ENCODE peak calls at places on chromosomes 4 and X, in seven cellular contexts. A is ovary, J is GM23248, O is substantia nigra, U is PC-9, P is A673, C is prostate gland. L is an unnamed sample.
A peak's percentile ranks its signal among the peaks of the same experiment; 100 is the strongest.

GRCh38 chrX:54633641-54634040 is 103.6 kb downstream of the GNL3L start:
- DNase-seq in P (no peak), U (no peak), J (no peak), A (no peak), O (no peak), C (no peak), L (no peak)

GRCh38 chr4:113183032-113183573 is 133.7 kb downstream of the ANK2 start:
- DNase-seq in A (no peak), J (no peak), P (no peak), C (no peak), U (no peak), O (no peak), L (no peak)

GRCh38 chr4:40672528-40673522 is 43.2 kb upstream of the RBM47 start:
- DNase-seq in U (peak; percentile 70), A (no peak), O (peak; percentile 11), J (peak; percentile 93), P (peak; percentile 91), C (no peak), L (no peak)

GRCh38 chr4:152525878-152526277 is 10.0 kb downstream of the FBXW7 start:
- DNase-seq in A (no peak), O (no peak), U (no peak), P (no peak), J (no peak), C (no peak), L (no peak)

GRCh38 chrX:125137521-125137920 is 182.2 kb upstream of the TEX13C start:
- DNase-seq in P (no peak), U (no peak), O (no peak), A (no peak), J (no peak), C (no peak), L (no peak)

GRCh38 chrX:48532201-48532600 is 7.3 kb upstream of the TBC1D25 start:
- DNase-seq in O (no peak), C (no peak), U (no peak), J (no peak), P (no peak), A (no peak), L (no peak)

GRCh38 chr4:168557658-168558057 is 60.8 kb downstream of the PALLD start:
- DNase-seq in O (no peak), A (no peak), U (no peak), C (no peak), P (peak; percentile 17), J (no peak), L (no peak)

GRCh38 chr4:153535735-153536494 is 69.8 kb downstream of the TMEM131L start:
- DNase-seq in J (peak; percentile 45), O (no peak), P (no peak), C (no peak), U (no peak), A (no peak), L (no peak)

GRCh38 chr4:52837716-52838558 is 24.2 kb upstream of the RASL11B start:
- DNase-seq in U (peak; percentile 69), C (peak; percentile 54), J (peak; percentile 83), O (peak; percentile 34), A (no peak), P (no peak), L (no peak)

GRCh38 chr4:183645326-183645725 is 13.7 kb downstream of the RWDD4 start:
- DNase-seq in O (no peak), U (no peak), C (no peak), A (no peak), J (no peak), P (no peak), L (no peak)

GRCh38 chrX:136812286-136812685 is 31.6 kb upstream of the ARHGEF6 start:
- DNase-seq in J (peak; percentile 45), U (no peak), O (no peak), C (no peak), A (no peak), P (no peak), L (no peak)

GRCh38 chr4:53863163-53863562 is 201.2 kb downstream of the CHIC2 start:
- DNase-seq in C (no peak), O (no peak), P (no peak), J (peak; percentile 19), A (peak; percentile 21), U (no peak), L (peak; percentile 80)

GRCh38 chrX:70030242-70030823 is 19.4 kb downstream of the AWAT2 start:
- DNase-seq in A (no peak), U (peak; percentile 7), O (peak; percentile 26), C (peak; percentile 8), P (peak; percentile 75), J (peak; percentile 71), L (no peak)

GRCh38 chr4:4555916-4556315 is 14.1 kb upstream of the STX18 start:
- DNase-seq in J (peak; percentile 89), P (peak; percentile 22), O (no peak), C (no peak), U (peak; percentile 18), A (no peak), L (no peak)

GRCh38 chrX:153774576-153775292 is 6.1 kb upstream of the SRPK3 start:
- DNase-seq in J (no peak), U (no peak), C (no peak), O (no peak), A (no peak), P (no peak), L (peak; percentile 60)

GRCh38 chr4:47213971-47214370 is 182.6 kb downstream of the GABRB1 start:
- DNase-seq in A (no peak), O (peak; percentile 8), P (peak; percentile 56), C (no peak), J (peak; percentile 67), U (no peak), L (no peak)

GRCh38 chr4:63105839-63106238 is 1303.4 kb downstream of the TECRL start:
- DNase-seq in O (no peak), A (no peak), P (no peak), J (no peak), C (no peak), U (no peak), L (no peak)

DNA sequence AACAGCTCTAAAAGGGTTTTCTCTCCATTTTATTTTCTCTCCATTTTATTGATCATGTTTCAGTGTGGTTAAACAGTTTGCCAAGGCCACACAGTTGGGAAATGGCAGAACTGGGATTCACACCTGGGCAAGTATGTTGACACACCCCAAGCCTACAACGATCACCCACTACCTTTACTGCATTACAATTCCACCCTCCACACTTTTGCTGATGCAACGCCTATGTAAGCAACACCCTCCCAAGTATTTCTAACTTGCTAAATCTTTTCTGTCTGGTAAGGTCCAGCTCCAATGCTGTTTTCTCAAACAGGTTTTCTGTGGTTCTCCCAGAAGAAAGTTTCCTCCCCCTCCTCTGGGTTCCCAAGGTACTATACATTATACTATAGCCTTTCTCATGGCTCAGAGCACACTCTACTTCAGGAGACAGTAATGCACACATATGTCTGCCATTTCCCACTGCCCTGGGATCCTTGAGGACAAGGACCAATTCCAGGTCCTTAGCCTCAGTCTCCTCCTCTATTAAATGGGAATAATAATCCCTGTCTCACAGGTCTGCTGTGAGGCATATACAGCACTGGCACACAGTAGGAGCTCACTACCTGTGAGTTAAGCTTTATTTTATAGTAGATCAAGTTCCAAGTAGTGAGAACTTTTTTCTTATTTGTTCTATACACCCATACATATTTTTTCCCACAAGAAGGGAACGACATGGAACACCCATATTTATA is 27.9 kb downstream of the IQSEC2 start:
- DNase-seq in O (no peak), U (no peak), A (no peak), J (no peak), P (no peak), C (no peak), L (no peak)
- H3K27ac ChIP-seq in O (no peak overlapping the region), U (peak overlapping the region; percentile 46), A (no peak overlapping the region), J (no peak overlapping the region), P (no peak overlapping the region), C (no peak overlapping the region), L (no peak overlapping the region)

GRCh38 chr4:120919358-120919757 is 3.2 kb downstream of the PRDM5 start:
- DNase-seq in O (no peak), P (no peak), A (no peak), U (no peak), J (peak; percentile 27), C (no peak), L (no peak)

GRCh38 chr4:120922390-120923200 is at the start of gene PRDM5:
- DNase-seq in O (peak; percentile 45), P (peak; percentile 56), U (peak; percentile 5), C (peak; percentile 13), J (peak; percentile 71), A (peak; percentile 89), L (peak; percentile 76)

GRCh38 chr4:120923201-120923522 is 636 bp upstream of the PRDM5 start:
- DNase-seq in O (no peak), C (no peak), P (no peak), A (no peak), U (no peak), J (no peak), L (no peak)

GRCh38 chr4:120920666-120921065 is 1.9 kb downstream of the PRDM5 start:
- DNase-seq in U (no peak), A (no peak), O (no peak), J (no peak), C (no peak), P (no peak), L (no peak)

GRCh38 chr4:120921456-120922389 is 803 bp downstream of the PRDM5 start:
- DNase-seq in U (peak; percentile 14), P (peak; percentile 74), O (peak; percentile 24), C (peak; percentile 46), J (peak; percentile 84), A (peak; percentile 76), L (peak; percentile 81)
- H3K27ac ChIP-seq in U (no peak overlapping the region), P (peak overlapping the region; percentile 51), O (peak overlapping the region; percentile 26), C (peak overlapping the region; percentile 87), J (peak overlapping the region; percentile 82), A (peak overlapping the region; percentile 100), L (peak overlapping the region; percentile 93)

GRCh38 chrX:19350831-19351447 is 7.2 kb downstream of the PDHA1 start:
- DNase-seq in O (no peak), U (no peak), C (no peak), A (no peak), P (no peak), J (no peak), L (peak; percentile 15)
- H3K27ac ChIP-seq in O (no peak overlapping the region), U (no peak overlapping the region), C (no peak overlapping the region), A (no peak overlapping the region), P (no peak overlapping the region), J (no peak overlapping the region), L (no peak overlapping the region)

GRCh38 chr4:92519727-92520126 is 216.0 kb downstream of the GRID2 start:
- DNase-seq in J (no peak), O (no peak), C (no peak), A (no peak), U (no peak), P (no peak), L (no peak)

GRCh38 chr4:92522371-92522770 is 218.6 kb downstream of the GRID2 start:
- DNase-seq in U (no peak), A (no peak), P (no peak), C (no peak), J (no peak), O (no peak), L (no peak)

GRCh38 chr4:92521941-92522340 is 218.2 kb downstream of the GRID2 start:
- DNase-seq in O (no peak), C (no peak), P (no peak), U (no peak), A (no peak), J (no peak), L (no peak)

GRCh38 chr4:92516450-92516849 is 212.7 kb downstream of the GRID2 start:
- DNase-seq in J (no peak), O (no peak), U (no peak), A (no peak), P (no peak), C (no peak), L (no peak)

DNA sequence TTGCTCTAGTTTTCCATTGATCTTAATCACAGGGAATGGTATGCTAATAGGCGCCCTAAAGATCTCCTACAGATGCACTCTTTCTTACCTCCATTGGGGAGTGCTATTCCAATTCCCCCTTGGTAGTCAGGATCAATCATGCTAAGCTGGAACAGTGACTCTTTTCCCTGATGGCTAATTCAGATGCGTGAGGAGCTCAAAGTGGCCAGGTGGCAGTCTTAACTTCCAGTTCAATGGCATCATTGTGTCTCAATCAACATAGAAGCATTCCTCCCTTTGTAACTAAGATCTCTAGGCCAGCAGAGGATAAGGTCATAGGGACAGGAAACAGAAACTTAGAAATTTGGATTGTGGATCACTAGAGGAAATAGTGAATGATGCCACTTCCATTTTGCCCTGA is 216.8 kb downstream of the GRID2 start:
- DNase-seq in C (no peak), J (no peak), U (no peak), P (no peak), O (no peak), A (no peak), L (no peak)
- H3K27ac ChIP-seq in C (no peak overlapping the region), J (no peak overlapping the region), U (no peak overlapping the region), P (no peak overlapping the region), O (no peak overlapping the region), A (no peak overlapping the region), L (no peak overlapping the region)

L was measured in sigmoid colon.